ENCODE peak calls at places on chromosomes 11 and 22, in ten cellular contexts. B is cardiac muscle cell; K is adipocyte; R is left ventricle myocardium inferior; H is body of pancreas; L is NT2/D1; P is GM23248; F is CD4-positive, CD25-positive, alpha-beta regulatory T cell; V is Peyer's patch; X is sigmoid colon. M is an unnamed sample.

GRCh38 chr11:441043-441417 is 781 bp downstream of the ANO9 start:
- DNase-seq in K (no peak), H (peak; percentile 39), F (no peak), X (no peak), B (no peak), V (no peak), R (no peak), P (no peak), L (no peak), M (no peak)

GRCh38 chr22:45218974-45219373 is 21.7 kb downstream of the KIAA0930 start:
- DNase-seq in H (no peak), K (no peak), X (no peak), L (no peak), R (no peak), P (no peak), B (no peak), V (no peak), F (peak; percentile 69), M (no peak)

GRCh38 chr11:45296085-45296484 is 9.9 kb upstream of the SYT13 start:
- DNase-seq in F (no peak), L (no peak), H (no peak), P (no peak), R (no peak), B (no peak), X (no peak), V (no peak), K (no peak), M (no peak)

GRCh38 chr11:20881328-20882079 is 212.1 kb downstream of the NELL1 start:
- DNase-seq in H (no peak), R (no peak), V (no peak), B (no peak), P (no peak), L (peak; percentile 6), F (no peak), X (no peak), K (no peak), M (no peak)

GRCh38 chr11:13929551-13929950 is 33.0 kb upstream of the SPON1 start:
- DNase-seq in B (no peak), K (no peak), R (no peak), V (no peak), P (no peak), F (no peak), H (no peak), L (no peak), X (no peak), M (no peak)

GRCh38 chr11:125164422-125165110 is at the start of gene PKNOX2:
- DNase-seq in R (peak; percentile 82), B (peak; percentile 89), F (peak; percentile 50), K (peak; percentile 90), L (peak; percentile 80), H (peak; percentile 79), P (peak; percentile 87), X (peak; percentile 92), V (peak; percentile 35), M (peak; percentile 85)

GRCh38 chr11:28657378-28658030 is 549.3 kb downstream of the METTL15 start:
- DNase-seq in R (no peak), K (no peak), P (peak; percentile 39), L (no peak), F (no peak), V (no peak), X (no peak), H (no peak), B (peak; percentile 23), M (peak; percentile 70)

GRCh38 chr11:115965754-115966504 is 461.7 kb upstream of the CADM1 start:
- DNase-seq in L (no peak), V (no peak), R (no peak), B (no peak), H (no peak), F (no peak), P (no peak), K (no peak), X (no peak), M (peak; percentile 25)

GRCh38 chr11:83922318-83922717 is 636.2 kb upstream of the CCDC90B start:
- DNase-seq in X (no peak), L (no peak), F (no peak), H (no peak), R (no peak), B (no peak), K (no peak), P (no peak), V (no peak), M (no peak)

GRCh38 chr11:17918049-17918605 is 94.7 kb downstream of the SERGEF start:
- DNase-seq in L (no peak), P (no peak), X (no peak), B (no peak), H (no peak), F (no peak), R (no peak), K (no peak), V (no peak), M (no peak)

GRCh38 chr11:17917556-17917955 is 95.3 kb downstream of the SERGEF start:
- DNase-seq in K (no peak), V (no peak), B (no peak), R (no peak), L (no peak), H (no peak), X (no peak), F (no peak), P (no peak), M (no peak)

GRCh38 chr11:17915500-17916143 is 97.2 kb downstream of the SERGEF start:
- DNase-seq in F (no peak), L (no peak), B (no peak), H (no peak), K (no peak), P (peak; percentile 10), V (no peak), R (no peak), X (no peak), M (no peak)

DNA sequence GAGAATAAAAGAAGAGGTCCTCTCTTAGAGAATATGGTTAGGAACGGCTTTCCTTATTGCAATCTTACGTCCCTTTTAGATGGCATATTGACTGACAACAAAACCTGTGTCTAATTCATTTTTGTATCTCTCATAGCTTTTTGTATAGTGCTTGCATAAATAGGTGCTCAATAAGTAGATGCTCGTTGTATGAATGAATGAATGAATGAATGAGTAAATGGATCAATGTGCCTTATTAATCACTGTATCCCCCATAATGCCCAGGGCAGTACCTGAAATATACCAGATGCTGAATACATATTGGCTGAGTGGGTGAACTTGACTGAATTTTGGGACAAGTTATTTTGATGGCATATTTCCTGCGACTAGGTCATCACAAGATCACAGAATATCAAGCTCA is 97.9 kb downstream of the SERGEF start:
- DNase-seq in X (no peak), H (no peak), F (no peak), L (no peak), B (no peak), K (no peak), V (no peak), R (no peak), P (no peak), M (no peak)
- H3K4me1 ChIP-seq in X (no peaks in the 10 kb centered on the region), H (no peaks in the 10 kb centered on the region), F (no peaks in the 10 kb centered on the region), L (no peaks in the 10 kb centered on the region), B (no peaks in the 10 kb centered on the region), K (peaks cover 14% of the 10 kb centered on the region), V (no peaks in the 10 kb centered on the region), R (no peaks in the 10 kb centered on the region), P (no peaks in the 10 kb centered on the region), M (no peaks in the 10 kb centered on the region)

DNA sequence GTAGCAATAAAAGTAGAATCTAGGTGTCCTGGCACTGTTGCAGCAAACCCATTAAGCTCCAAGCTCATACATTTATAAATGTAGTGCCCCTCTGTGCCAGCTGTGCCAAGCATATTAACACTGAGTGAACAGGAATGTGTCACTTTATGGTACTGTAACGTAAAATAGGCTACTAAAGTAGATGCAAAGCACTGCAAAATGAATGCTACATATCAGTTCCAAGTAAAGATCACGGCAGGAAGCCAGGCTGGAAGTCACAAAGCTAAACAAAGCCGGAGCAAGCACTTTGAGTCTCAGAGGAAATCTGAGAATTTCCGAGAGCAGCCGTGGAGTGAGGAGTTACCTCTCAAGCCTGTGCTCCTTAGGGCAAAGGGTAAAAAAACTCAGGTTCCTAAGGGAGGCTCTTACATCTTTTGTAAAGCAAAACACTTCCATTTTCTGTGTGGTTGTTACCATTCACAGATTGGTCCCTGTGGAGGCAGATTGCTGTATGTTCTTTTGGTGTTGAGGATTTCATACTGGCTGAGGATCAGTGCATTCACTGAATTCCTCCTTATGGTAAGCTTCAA is 85.7 kb downstream of the WNT11 start:
- DNase-seq in H (no peak), X (no peak), P (no peak), B (peak; percentile 52), V (no peak), F (no peak), K (peak; percentile 41), L (peak; percentile 63), R (no peak), M (peak; percentile 42)
- H3K4me1 ChIP-seq in H (peaks cover 16% of the 10 kb centered on the region), X (peaks cover 31% of the 10 kb centered on the region), P (no peaks in the 10 kb centered on the region), B (peaks cover 73% of the 10 kb centered on the region), V (no peaks in the 10 kb centered on the region), F (no peaks in the 10 kb centered on the region), K (peaks cover 35% of the 10 kb centered on the region), L (peaks cover 8% of the 10 kb centered on the region), R (peaks cover 71% of the 10 kb centered on the region), M (peaks cover 15% of the 10 kb centered on the region)

GRCh38 chr22:24304067-24304675 is 33.5 kb downstream of the SPECC1L start:
- DNase-seq in B (no peak), V (no peak), P (no peak), R (no peak), K (no peak), L (no peak), H (no peak), F (peak; percentile 25), X (no peak), M (no peak)
- H3K4me1 ChIP-seq in B (peaks cover 12% of the 10 kb centered on the region), V (no peaks in the 10 kb centered on the region), P (peaks cover 22% of the 10 kb centered on the region), R (peaks cover 81% of the 10 kb centered on the region), K (peaks cover 16% of the 10 kb centered on the region), L (no peaks in the 10 kb centered on the region), H (peaks cover 45% of the 10 kb centered on the region), F (peaks cover 22% of the 10 kb centered on the region), X (peaks cover 55% of the 10 kb centered on the region), M (peaks cover 4% of the 10 kb centered on the region)

GRCh38 chr22:38859581-38860290 is 12.3 kb downstream of the CBX6 start:
- DNase-seq in H (no peak), P (no peak), R (no peak), K (no peak), L (no peak), X (peak; percentile 52), V (no peak), B (no peak), F (no peak), M (no peak)

GRCh38 chr22:38860291-38861169 is 11.5 kb downstream of the CBX6 start:
- DNase-seq in R (no peak), V (no peak), B (no peak), L (no peak), K (no peak), X (peak; percentile 68), F (no peak), P (no peak), H (no peak), M (no peak)

GRCh38 chr22:38861927-38862326 is 10.1 kb downstream of the CBX6 start:
- DNase-seq in X (no peak), F (no peak), H (no peak), P (no peak), K (no peak), B (no peak), R (no peak), L (no peak), V (no peak), M (no peak)

GRCh38 chr22:38861170-38861874 is 10.7 kb downstream of the CBX6 start:
- DNase-seq in B (no peak), L (no peak), F (no peak), P (peak; percentile 52), K (no peak), V (no peak), X (peak; percentile 64), R (no peak), H (no peak), M (peak; percentile 48)

DNA sequence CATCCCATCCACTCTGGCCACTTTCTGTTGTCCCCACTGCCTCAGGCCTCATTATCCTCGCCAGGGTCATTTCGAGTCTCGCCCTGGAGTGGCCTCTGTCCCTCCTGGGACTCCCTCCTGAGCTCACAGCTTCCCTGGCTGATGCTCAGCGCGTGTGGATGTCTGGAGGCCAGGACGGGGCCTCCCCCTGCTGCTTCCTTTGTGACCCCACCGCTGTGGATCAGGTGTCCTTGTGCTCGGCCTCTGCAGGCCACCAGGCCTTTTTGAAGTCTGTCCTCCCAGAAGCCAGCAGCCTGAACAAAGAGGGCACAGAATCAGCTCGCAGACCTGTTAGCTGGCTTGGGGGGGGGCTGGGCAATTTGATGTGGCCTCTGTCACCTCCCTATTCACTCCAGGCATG is 13.5 kb downstream of the CBX6 start:
- DNase-seq in L (no peak), B (no peak), R (no peak), V (no peak), P (no peak), K (no peak), F (no peak), H (no peak), X (peak; percentile 52), M (no peak)
- H3K4me1 ChIP-seq in L (peaks cover 12% of the 10 kb centered on the region), B (no peaks in the 10 kb centered on the region), R (peaks cover 22% of the 10 kb centered on the region), V (no peaks in the 10 kb centered on the region), P (no peaks in the 10 kb centered on the region), K (peaks cover 17% of the 10 kb centered on the region), F (no peaks in the 10 kb centered on the region), H (no peaks in the 10 kb centered on the region), X (peaks cover 22% of the 10 kb centered on the region), M (peaks cover 17% of the 10 kb centered on the region)